ENCODE peak calls at places on chromosomes 13 and 19, in eight cellular contexts. One of them, this sample, is unnamed.

GRCh38 chr19:12723383-12723642 is 419 bp downstream of the TNPO2 start:
- DNase-seq in HCT116: no peak
- DNase-seq in GM23248: peak; percentile 53
- DNase-seq in skeletal muscle cell: no peak
- DNase-seq in left ventricle myocardium inferior: no peak
- DNase-seq in IMR-90: peak; percentile 12
- DNase-seq in left lung: no peak
- DNase-seq in ovary: no peak
- DNase-seq in this sample: no peak

GRCh38 chr19:45202637-45203036 is 24.1 kb downstream of the BLOC1S3 start:
- DNase-seq in ovary: no peak
- DNase-seq in skeletal muscle cell: no peak
- DNase-seq in left ventricle myocardium inferior: no peak
- DNase-seq in left lung: no peak
- DNase-seq in GM23248: no peak
- DNase-seq in HCT116: no peak
- DNase-seq in IMR-90: no peak
- DNase-seq in this sample: no peak

GRCh38 chr13:33188093-33188882 is 97.3 kb downstream of the STARD13 start:
- DNase-seq in left ventricle myocardium inferior: no peak
- DNase-seq in HCT116: no peak
- DNase-seq in IMR-90: peak; percentile 57
- DNase-seq in left lung: no peak
- DNase-seq in skeletal muscle cell: no peak
- DNase-seq in ovary: no peak
- DNase-seq in GM23248: peak; percentile 30
- DNase-seq in this sample: no peak

GRCh38 chr13:40672310-40673060 is 6.0 kb upstream of the FOXO1 start:
- DNase-seq in left ventricle myocardium inferior: no peak
- DNase-seq in IMR-90: peak; percentile 70
- DNase-seq in skeletal muscle cell: no peak
- DNase-seq in ovary: no peak
- DNase-seq in HCT116: peak; percentile 57
- DNase-seq in GM23248: peak; percentile 69
- DNase-seq in left lung: no peak
- DNase-seq in this sample: no peak

GRCh38 chr13:30796833-30797601 is 61.7 kb downstream of the ALOX5AP start:
- DNase-seq in left lung: no peak
- DNase-seq in ovary: no peak
- DNase-seq in IMR-90: peak; percentile 44
- DNase-seq in HCT116: no peak
- DNase-seq in GM23248: no peak
- DNase-seq in left ventricle myocardium inferior: no peak
- DNase-seq in skeletal muscle cell: no peak
- DNase-seq in this sample: no peak

GRCh38 chr19:6100284-6100915 is 9.9 kb downstream of the RFX2 start:
- DNase-seq in left lung: peak; percentile 55
- DNase-seq in IMR-90: no peak
- DNase-seq in ovary: no peak
- DNase-seq in HCT116: no peak
- DNase-seq in skeletal muscle cell: no peak
- DNase-seq in GM23248: no peak
- DNase-seq in left ventricle myocardium inferior: no peak
- DNase-seq in this sample: peak; percentile 55

GRCh38 chr13:84037937-84038464 is 155.7 kb upstream of the SLITRK1 start:
- DNase-seq in left lung: no peak
- DNase-seq in IMR-90: no peak
- DNase-seq in GM23248: no peak
- DNase-seq in ovary: no peak
- DNase-seq in skeletal muscle cell: no peak
- DNase-seq in HCT116: no peak
- DNase-seq in left ventricle myocardium inferior: no peak
- DNase-seq in this sample: no peak

GRCh38 chr19:2974342-2974932 is 2.9 kb upstream of the TLE6 start:
- DNase-seq in ovary: peak; percentile 26
- DNase-seq in GM23248: peak; percentile 21
- DNase-seq in left ventricle myocardium inferior: peak; percentile 50
- DNase-seq in IMR-90: no peak
- DNase-seq in left lung: peak; percentile 71
- DNase-seq in skeletal muscle cell: no peak
- DNase-seq in HCT116: no peak
- DNase-seq in this sample: peak; percentile 84

GRCh38 chr19:29678484-29679106 is 13.3 kb downstream of the PLEKHF1 start:
- DNase-seq in left lung: peak; percentile 36
- DNase-seq in GM23248: peak; percentile 20
- DNase-seq in left ventricle myocardium inferior: peak; percentile 86
- DNase-seq in IMR-90: no peak
- DNase-seq in skeletal muscle cell: no peak
- DNase-seq in HCT116: no peak
- DNase-seq in ovary: peak; percentile 81
- DNase-seq in this sample: peak; percentile 73

GRCh38 chr19:17855333-17856152 is 4.2 kb upstream of the RPL18A start:
- DNase-seq in IMR-90: peak; percentile 49
- DNase-seq in GM23248: peak; percentile 78
- DNase-seq in left lung: peak; percentile 87
- DNase-seq in skeletal muscle cell: no peak
- DNase-seq in HCT116: peak; percentile 51
- DNase-seq in ovary: peak; percentile 81
- DNase-seq in left ventricle myocardium inferior: peak; percentile 85
- DNase-seq in this sample: peak; percentile 94

GRCh38 chr13:33678906-33679657 is 138.9 kb upstream of the RFC3 start:
- DNase-seq in GM23248: peak; percentile 79
- DNase-seq in skeletal muscle cell: no peak
- DNase-seq in IMR-90: peak; percentile 1
- DNase-seq in left ventricle myocardium inferior: peak; percentile 29
- DNase-seq in left lung: peak; percentile 80
- DNase-seq in ovary: peak; percentile 61
- DNase-seq in HCT116: no peak
- DNase-seq in this sample: peak; percentile 83

GRCh38 chr13:79711631-79712030 is 230.7 kb downstream of the NDFIP2 start:
- DNase-seq in IMR-90: no peak
- DNase-seq in HCT116: no peak
- DNase-seq in GM23248: peak; percentile 35
- DNase-seq in ovary: no peak
- DNase-seq in left lung: no peak
- DNase-seq in left ventricle myocardium inferior: no peak
- DNase-seq in skeletal muscle cell: no peak
- DNase-seq in this sample: no peak

GRCh38 chr19:48468806-48469055 is 438 bp upstream of the CYTH2 start:
- DNase-seq in GM23248: no peak
- DNase-seq in skeletal muscle cell: peak; percentile 99
- DNase-seq in IMR-90: no peak
- DNase-seq in ovary: no peak
- DNase-seq in left lung: no peak
- DNase-seq in left ventricle myocardium inferior: no peak
- DNase-seq in HCT116: no peak
- DNase-seq in this sample: no peak

GRCh38 chr19:43504426-43505185 is at the start of gene PHLDB3:
- DNase-seq in GM23248: peak; percentile 59
- DNase-seq in left ventricle myocardium inferior: no peak
- DNase-seq in left lung: peak; percentile 45
- DNase-seq in skeletal muscle cell: no peak
- DNase-seq in ovary: peak; percentile 59
- DNase-seq in IMR-90: peak; percentile 9
- DNase-seq in HCT116: no peak
- DNase-seq in this sample: peak; percentile 88

GRCh38 chr13:94712812-94713555 is 639 bp upstream of the SOX21 start:
- DNase-seq in GM23248: peak; percentile 70
- DNase-seq in skeletal muscle cell: peak; percentile 11
- DNase-seq in left lung: no peak
- DNase-seq in left ventricle myocardium inferior: no peak
- DNase-seq in ovary: no peak
- DNase-seq in HCT116: no peak
- DNase-seq in IMR-90: peak; percentile 46
- DNase-seq in this sample: peak; percentile 75

DNA sequence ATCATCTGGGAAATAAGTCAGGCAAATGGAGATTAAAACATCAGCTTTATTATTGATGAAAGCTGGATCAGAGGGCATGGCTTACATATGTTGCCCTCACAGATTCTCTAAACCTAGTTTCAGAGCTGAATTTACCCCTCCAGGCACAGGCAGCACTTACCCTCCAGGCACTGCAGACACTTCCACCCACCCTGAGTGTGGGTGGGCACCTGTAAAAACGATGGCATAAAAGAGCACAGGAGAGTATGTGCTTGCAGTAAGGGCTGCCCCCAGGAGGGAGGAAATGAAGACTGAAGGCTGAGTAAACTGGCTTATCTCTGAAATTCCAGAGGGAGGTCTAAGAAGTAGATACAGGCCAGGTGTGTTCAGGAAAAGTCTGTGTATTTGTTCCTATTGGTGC is 185.0 kb upstream of the HTR2A start:
- DNase-seq in ovary: no peak
- DNase-seq in left ventricle myocardium inferior: no peak
- DNase-seq in IMR-90: no peak
- DNase-seq in skeletal muscle cell: no peak
- DNase-seq in GM23248: no peak
- DNase-seq in left lung: no peak
- DNase-seq in HCT116: no peak
- DNase-seq in this sample: no peak
- H3K4me3 ChIP-seq in ovary: no peak overlapping the region
- H3K4me3 ChIP-seq in left ventricle myocardium inferior: no peak overlapping the region
- H3K4me3 ChIP-seq in IMR-90: no peak overlapping the region
- H3K4me3 ChIP-seq in skeletal muscle cell: no peak overlapping the region
- H3K4me3 ChIP-seq in GM23248: no peak overlapping the region
- H3K4me3 ChIP-seq in left lung: no peak overlapping the region
- H3K4me3 ChIP-seq in HCT116: no peak overlapping the region
- H3K4me3 ChIP-seq in this sample: no peak overlapping the region

GRCh38 chr13:52450793-52451116 is 321 bp upstream of the VPS36 start:
- DNase-seq in IMR-90: no peak
- DNase-seq in skeletal muscle cell: no peak
- DNase-seq in ovary: no peak
- DNase-seq in HCT116: no peak
- DNase-seq in left lung: no peak
- DNase-seq in left ventricle myocardium inferior: no peak
- DNase-seq in GM23248: no peak
- DNase-seq in this sample: no peak
- H3K4me3 ChIP-seq in IMR-90: no peak overlapping the region
- H3K4me3 ChIP-seq in skeletal muscle cell: peak overlapping the region; percentile 27
- H3K4me3 ChIP-seq in ovary: peak overlapping the region; percentile 94
- H3K4me3 ChIP-seq in HCT116: peak overlapping the region; percentile 1
- H3K4me3 ChIP-seq in left lung: peak overlapping the region; percentile 65
- H3K4me3 ChIP-seq in left ventricle myocardium inferior: peak overlapping the region; percentile 95
- H3K4me3 ChIP-seq in GM23248: peak overlapping the region; percentile 54
- H3K4me3 ChIP-seq in this sample: peak overlapping the region; percentile 38

DNA sequence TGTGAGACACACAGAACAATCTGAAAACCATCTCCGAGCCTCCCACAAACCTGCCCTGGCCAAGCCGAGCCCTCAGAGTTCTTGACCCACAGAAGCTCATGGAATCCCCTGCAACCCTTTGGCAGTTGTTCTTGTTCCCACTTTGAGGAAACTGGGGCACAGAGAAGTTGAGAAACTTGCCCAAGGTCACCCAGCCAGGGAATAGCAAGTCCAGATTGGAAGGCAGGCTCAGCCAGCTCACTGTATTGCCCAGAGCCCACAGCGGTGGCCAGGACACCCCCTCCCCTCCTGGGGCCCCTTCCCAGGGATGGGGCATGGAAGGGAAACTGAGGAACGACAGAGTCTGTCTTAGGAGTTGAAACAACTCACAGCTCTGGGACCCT is 1.8 kb downstream of the ZSWIM4 start:
- DNase-seq in GM23248: no peak
- DNase-seq in left ventricle myocardium inferior: no peak
- DNase-seq in skeletal muscle cell: no peak
- DNase-seq in ovary: no peak
- DNase-seq in left lung: no peak
- DNase-seq in IMR-90: no peak
- DNase-seq in HCT116: no peak
- DNase-seq in this sample: no peak
- H3K4me3 ChIP-seq in GM23248: peak overlapping the region; percentile 80
- H3K4me3 ChIP-seq in left ventricle myocardium inferior: peak overlapping the region; percentile 82
- H3K4me3 ChIP-seq in skeletal muscle cell: peak overlapping the region; percentile 70
- H3K4me3 ChIP-seq in ovary: no peak overlapping the region
- H3K4me3 ChIP-seq in left lung: peak overlapping the region; percentile 67
- H3K4me3 ChIP-seq in IMR-90: peak overlapping the region; percentile 86
- H3K4me3 ChIP-seq in HCT116: peak overlapping the region; percentile 74
- H3K4me3 ChIP-seq in this sample: no peak overlapping the region

GRCh38 chr19:50717891-50718254 is 1.7 kb downstream of the SHANK1 start:
- DNase-seq in ovary: no peak
- DNase-seq in GM23248: no peak
- DNase-seq in IMR-90: no peak
- DNase-seq in left ventricle myocardium inferior: no peak
- DNase-seq in left lung: no peak
- DNase-seq in skeletal muscle cell: no peak
- DNase-seq in HCT116: no peak
- DNase-seq in this sample: no peak

GRCh38 chr19:50719566-50719965 is at the start of gene SHANK1:
- DNase-seq in ovary: peak; percentile 23
- DNase-seq in left lung: no peak
- DNase-seq in GM23248: peak; percentile 37
- DNase-seq in IMR-90: peak; percentile 17
- DNase-seq in HCT116: no peak
- DNase-seq in left ventricle myocardium inferior: no peak
- DNase-seq in skeletal muscle cell: no peak
- DNase-seq in this sample: no peak

GRCh38 chr19:50717026-50717723 is 2.4 kb downstream of the SHANK1 start:
- DNase-seq in left lung: no peak
- DNase-seq in skeletal muscle cell: no peak
- DNase-seq in GM23248: no peak
- DNase-seq in IMR-90: no peak
- DNase-seq in HCT116: no peak
- DNase-seq in left ventricle myocardium inferior: no peak
- DNase-seq in ovary: no peak
- DNase-seq in this sample: no peak

GRCh38 chr19:50719119-50719435 is 525 bp downstream of the SHANK1 start:
- DNase-seq in ovary: no peak
- DNase-seq in GM23248: no peak
- DNase-seq in left lung: no peak
- DNase-seq in left ventricle myocardium inferior: no peak
- DNase-seq in IMR-90: no peak
- DNase-seq in skeletal muscle cell: no peak
- DNase-seq in HCT116: no peak
- DNase-seq in this sample: no peak

DNA sequence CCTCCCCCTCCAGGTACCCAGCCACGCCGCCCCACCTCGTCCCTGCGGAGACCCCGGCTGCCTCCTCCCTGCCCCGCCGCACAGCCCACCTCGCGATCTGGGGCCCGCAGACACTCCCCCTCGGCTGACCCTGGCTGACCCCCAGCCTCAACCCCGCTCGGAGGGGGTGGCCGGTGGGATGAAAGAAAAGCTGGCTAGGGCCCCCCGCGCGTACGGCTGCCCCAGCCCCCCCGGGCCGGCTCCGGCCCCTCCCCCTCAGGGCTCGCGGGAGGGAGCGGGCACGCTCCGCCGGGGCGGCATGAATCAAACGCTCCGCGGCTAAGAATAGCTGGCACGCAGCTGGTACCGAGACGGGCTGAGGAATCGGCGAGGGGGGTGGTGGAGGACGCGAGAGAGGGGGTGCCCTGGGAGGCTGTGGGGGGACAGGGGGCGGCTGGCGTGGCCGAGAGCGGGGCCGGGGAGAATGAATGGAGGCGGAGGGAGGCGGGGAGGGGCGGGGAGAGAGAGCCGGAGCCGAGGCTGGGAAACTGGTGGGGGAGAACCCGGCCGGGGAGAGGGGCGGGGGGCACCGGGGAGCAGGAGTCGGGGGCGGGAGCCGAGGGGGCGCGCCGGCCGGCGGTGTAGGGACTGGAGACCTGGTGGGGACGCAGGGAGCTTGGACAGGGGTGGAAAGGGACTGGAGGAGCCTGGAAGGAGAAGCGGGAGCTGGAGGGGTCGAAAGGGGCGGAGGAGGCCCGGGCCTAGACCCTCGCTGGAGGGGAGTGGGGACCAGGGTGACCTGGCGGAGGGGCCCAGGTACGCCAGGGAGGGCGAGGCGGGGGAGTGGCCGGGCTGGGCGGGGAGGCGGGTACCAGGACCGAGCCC is 1.1 kb downstream of the SHANK1 start:
- DNase-seq in GM23248: peak; percentile 65
- DNase-seq in left lung: no peak
- DNase-seq in skeletal muscle cell: no peak
- DNase-seq in left ventricle myocardium inferior: no peak
- DNase-seq in IMR-90: no peak
- DNase-seq in HCT116: no peak
- DNase-seq in ovary: no peak
- DNase-seq in this sample: no peak
- H3K4me3 ChIP-seq in GM23248: peak overlapping the region; percentile 69
- H3K4me3 ChIP-seq in left lung: no peak overlapping the region
- H3K4me3 ChIP-seq in skeletal muscle cell: peak overlapping the region; percentile 55
- H3K4me3 ChIP-seq in left ventricle myocardium inferior: peak overlapping the region; percentile 58
- H3K4me3 ChIP-seq in IMR-90: peak overlapping the region; percentile 54
- H3K4me3 ChIP-seq in HCT116: peak overlapping the region; percentile 44
- H3K4me3 ChIP-seq in ovary: peak overlapping the region; percentile 17
- H3K4me3 ChIP-seq in this sample: no peak overlapping the region

This sample was measured in kidney.